ENCODE peak calls at places on chromosomes 16 and 17, in six cellular contexts. V is cardiac muscle cell, T is IMR-90, A is RWPE2, L is K562, Z is mammary epithelial cell. M is an unnamed sample.

GRCh38 chr16:57764341-57765159 is 29.0 kb downstream of the KATNB1 start:
- DNase-seq in V (peak; percentile 75), T (peak; percentile 90), A (peak; percentile 94), L (peak; percentile 100), Z (peak; percentile 90), M (peak; percentile 24)

GRCh38 chr16:68466174-68466573 is 17.9 kb upstream of the SMPD3 start:
- DNase-seq in V (no peak), T (no peak), A (no peak), L (no peak), Z (no peak), M (no peak)

GRCh38 chr16:78869492-78869891 is 731.0 kb downstream of the MAF start:
- DNase-seq in V (no peak), T (no peak), A (no peak), L (no peak), Z (no peak), M (no peak)

GRCh38 chr17:40313660-40314556 is 4.9 kb downstream of the RARA start:
- DNase-seq in V (no peak), T (no peak), A (no peak), L (no peak), Z (no peak), M (no peak)

GRCh38 chr16:15754821-15755534 is 101.8 kb downstream of the MYH11 start:
- DNase-seq in V (no peak), T (no peak), A (no peak), L (no peak), Z (peak; percentile 45), M (no peak)

GRCh38 chr16:75304521-75305363 is 53.3 kb upstream of the BCAR1 start:
- DNase-seq in V (peak; percentile 95), T (peak; percentile 89), A (no peak), L (peak; percentile 54), Z (peak; percentile 91), M (no peak)

GRCh38 chr17:51751072-51751471 is 407.4 kb downstream of the CA10 start:
- DNase-seq in V (no peak), T (no peak), A (no peak), L (no peak), Z (no peak), M (no peak)

GRCh38 chr17:61458491-61459433 is 6.5 kb downstream of the TBX4 start:
- DNase-seq in V (no peak), T (no peak), A (no peak), L (no peak), Z (no peak), M (no peak)

GRCh38 chr16:9134739-9135138 is 43.3 kb downstream of the HAPSTR1 start:
- DNase-seq in V (peak; percentile 63), T (peak; percentile 55), A (no peak), L (peak; percentile 15), Z (no peak), M (peak; percentile 75)

GRCh38 chr16:21162661-21163151 is 4.2 kb downstream of the LDAF1 start:
- DNase-seq in V (peak; percentile 16), T (peak; percentile 35), A (no peak), L (no peak), Z (no peak), M (no peak)

GRCh38 chr17:8119575-8120519 is 1.5 kb upstream of the ALOXE3 start:
- DNase-seq in V (peak; percentile 94), T (peak; percentile 92), A (no peak), L (no peak), Z (peak; percentile 94), M (peak; percentile 93)

GRCh38 chr17:7803981-7804380 is 30.0 kb upstream of the KDM6B start:
- DNase-seq in V (peak; percentile 62), T (no peak), A (no peak), L (no peak), Z (peak; percentile 46), M (no peak)

GRCh38 chr17:8057691-8058114 is 18.8 kb downstream of the ALOX15B start:
- DNase-seq in V (peak; percentile 90), T (peak; percentile 75), A (no peak), L (peak; percentile 54), Z (peak; percentile 76), M (peak; percentile 77)

GRCh38 chr16:46855389-46855788 is 24.4 kb upstream of the C16orf87 start:
- DNase-seq in V (no peak), T (no peak), A (no peak), L (no peak), Z (no peak), M (no peak)

GRCh38 chr17:5413682-5414081 is 5.8 kb downstream of the NUP88 start:
- DNase-seq in V (peak; percentile 87), T (peak; percentile 93), A (no peak), L (no peak), Z (peak; percentile 93), M (no peak)

GRCh38 chr16:71360378-71360777 is 1.9 kb downstream of the CALB2 start:
- DNase-seq in V (peak; percentile 95), T (peak; percentile 94), A (no peak), L (peak; percentile 20), Z (peak; percentile 91), M (no peak)

GRCh38 chr16:31472559-31473203 is 729 bp downstream of the TGFB1I1 start:
- DNase-seq in V (peak; percentile 97), T (peak; percentile 88), A (peak; percentile 93), L (peak; percentile 75), Z (peak; percentile 90), M (no peak)

GRCh38 chr17:75557852-75558665 is 29.5 kb upstream of the MYO15B start:
- DNase-seq in V (no peak), T (no peak), A (peak; percentile 66), L (no peak), Z (no peak), M (no peak)

GRCh38 chr17:4558311-4558972 is 1.9 kb downstream of the GGT6 start:
- DNase-seq in V (no peak), T (no peak), A (peak; percentile 51), L (no peak), Z (no peak), M (no peak)

GRCh38 chr17:42754782-42755181 is 6.2 kb upstream of the RAMP2 start:
- DNase-seq in V (no peak), T (peak; percentile 41), A (no peak), L (no peak), Z (peak; percentile 51), M (no peak)

GRCh38 chr17:61542027-61542426 is 49.0 kb downstream of the NACA2 start:
- DNase-seq in V (no peak), T (no peak), A (no peak), L (no peak), Z (no peak), M (no peak)

GRCh38 chr17:34368455-34369195 is 5.6 kb upstream of the CCL1 start:
- DNase-seq in V (no peak), T (no peak), A (no peak), L (no peak), Z (no peak), M (no peak)

GRCh38 chr16:67666032-67666537 is 465 bp downstream of the ENKD1 start:
- DNase-seq in V (peak; percentile 54), T (no peak), A (no peak), L (peak; percentile 79), Z (no peak), M (peak; percentile 66)

GRCh38 chr16:11852092-11852809 is 909 bp upstream of the RSL1D1 start:
- DNase-seq in V (peak; percentile 43), T (peak; percentile 37), A (no peak), L (peak; percentile 24), Z (no peak), M (peak; percentile 51)

GRCh38 chr16:11851301-11852091 is at the start of gene RSL1D1:
- DNase-seq in V (peak; percentile 95), T (peak; percentile 91), A (peak; percentile 81), L (peak; percentile 98), Z (peak; percentile 94), M (peak; percentile 91)

GRCh38 chr16:11844499-11844898 is 6.8 kb downstream of the RSL1D1 start:
- DNase-seq in V (no peak), T (no peak), A (no peak), L (no peak), Z (no peak), M (no peak)

GRCh38 chr16:11843861-11844260 is 7.5 kb downstream of the RSL1D1 start:
- DNase-seq in V (no peak), T (no peak), A (no peak), L (no peak), Z (no peak), M (no peak)

GRCh38 chr16:11848842-11849241 is 2.5 kb downstream of the RSL1D1 start:
- DNase-seq in V (peak; percentile 25), T (peak; percentile 77), A (no peak), L (no peak), Z (peak; percentile 39), M (no peak)
- H3K4me3 ChIP-seq in V (no peak overlapping the region), T (no peak overlapping the region), A (no peak overlapping the region), L (no peak overlapping the region), Z (no peak overlapping the region), M (no peak overlapping the region)

GRCh38 chr16:85941863-85942644 is 43.1 kb downstream of the IRF8 start:
- DNase-seq in V (no peak), T (no peak), A (no peak), L (no peak), Z (no peak), M (no peak)

GRCh38 chr16:85946680-85947510 is 47.9 kb downstream of the IRF8 start:
- DNase-seq in V (no peak), T (no peak), A (no peak), L (no peak), Z (no peak), M (no peak)

GRCh38 chr16:85943702-85944101 is 44.7 kb downstream of the IRF8 start:
- DNase-seq in V (no peak), T (no peak), A (no peak), L (no peak), Z (no peak), M (no peak)

GRCh38 chr16:85945424-85945751 is 46.4 kb downstream of the IRF8 start:
- DNase-seq in V (no peak), T (no peak), A (no peak), L (no peak), Z (no peak), M (no peak)

GRCh38 chr16:85944572-85945423 is 45.8 kb downstream of the IRF8 start:
- DNase-seq in V (no peak), T (no peak), A (no peak), L (no peak), Z (no peak), M (no peak)
- H3K4me3 ChIP-seq in V (no peak overlapping the region), T (no peak overlapping the region), A (no peak overlapping the region), L (no peak overlapping the region), Z (no peak overlapping the region), M (no peak overlapping the region)

GRCh38 chr16:50964491-50964890 is 186.6 kb downstream of the SALL1 start:
- DNase-seq in V (no peak), T (no peak), A (no peak), L (no peak), Z (no peak), M (no peak)
- H3K4me3 ChIP-seq in V (no peak overlapping the region), T (no peak overlapping the region), A (no peak overlapping the region), L (no peak overlapping the region), Z (no peak overlapping the region), M (no peak overlapping the region)

DNA sequence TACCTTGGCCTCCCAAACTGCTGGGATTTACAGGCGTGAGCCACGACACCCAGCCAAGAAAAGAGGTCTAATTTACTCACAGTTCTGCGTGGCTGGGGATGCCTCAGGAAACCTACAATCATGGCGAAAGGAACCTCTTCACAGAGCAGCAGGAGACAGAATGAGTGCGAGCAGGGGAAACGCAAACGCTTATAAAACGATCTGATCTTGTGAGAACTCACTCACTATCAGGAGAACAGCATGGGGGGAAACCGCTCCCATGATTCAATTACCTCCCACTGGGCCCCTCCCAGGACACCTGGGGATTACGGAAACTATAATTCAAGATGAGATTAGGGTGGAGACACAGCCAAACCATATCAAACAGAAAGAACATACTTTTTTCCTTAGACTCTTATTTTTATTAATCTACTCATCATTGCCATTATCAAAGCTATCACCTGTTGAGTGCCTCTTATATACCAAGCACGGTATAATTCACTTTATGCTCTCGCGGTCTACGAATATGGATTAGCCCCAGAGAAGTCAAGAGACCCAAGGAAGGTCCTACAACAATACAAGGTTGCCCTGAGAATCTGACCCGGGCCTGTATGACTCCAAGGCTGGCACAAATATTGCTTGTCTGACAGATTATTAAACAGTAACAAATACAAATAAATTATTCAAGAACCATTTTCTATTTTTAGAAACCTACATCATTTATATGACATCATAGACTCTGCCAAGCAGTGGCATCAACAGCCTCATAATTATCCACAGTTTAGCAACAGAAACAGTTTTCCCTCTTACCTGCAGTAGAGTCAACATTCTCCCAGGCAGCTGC is 2.4 kb downstream of the POLR3K start:
- DNase-seq in V (no peak), T (no peak), A (no peak), L (no peak), Z (no peak), M (no peak)
- H3K4me3 ChIP-seq in V (no peak overlapping the region), T (no peak overlapping the region), A (no peak overlapping the region), L (peak overlapping the region; percentile 92), Z (no peak overlapping the region), M (peak overlapping the region; percentile 7)

M was measured in HAP-1.